ENCODE peak calls at places on chromosomes 2 and 18, in four cellular contexts. One of them, this sample, is unnamed. For H3K36me3, the result is how much of the 10 kb centered on the place peaks cover.

GRCh38 chr2:16250886-16251285 is 310.5 kb downstream of the MYCN start:
- DNase-seq in tibial nerve: no peak
- DNase-seq in H7: no peak
- DNase-seq in astrocyte: no peak
- DNase-seq in this sample: no peak

GRCh38 chr18:48922801-48923730 is 27.7 kb downstream of the SMAD7 start:
- DNase-seq in tibial nerve: peak
- DNase-seq in H7: peak
- DNase-seq in astrocyte: peak
- DNase-seq in this sample: peak

GRCh38 chr2:165015052-165015642 is 59.8 kb upstream of the SLC38A11 start:
- DNase-seq in tibial nerve: peak
- DNase-seq in H7: peak
- DNase-seq in astrocyte: peak
- DNase-seq in this sample: no peak

GRCh38 chr2:53593891-53594585 is 173.6 kb upstream of the CHAC2 start:
- DNase-seq in tibial nerve: no peak
- DNase-seq in H7: no peak
- DNase-seq in astrocyte: peak
- DNase-seq in this sample: peak

GRCh38 chr2:40497251-40497859 is 45.5 kb upstream of the SLC8A1 start:
- DNase-seq in tibial nerve: no peak
- DNase-seq in H7: no peak
- DNase-seq in astrocyte: no peak
- DNase-seq in this sample: no peak

GRCh38 chr2:190640124-190640523 is 8.8 kb upstream of the NAB1 start:
- DNase-seq in tibial nerve: no peak
- DNase-seq in H7: no peak
- DNase-seq in astrocyte: no peak
- DNase-seq in this sample: no peak

GRCh38 chr2:106781196-106781595 is 104.8 kb downstream of the ST6GAL2 start:
- DNase-seq in tibial nerve: no peak
- DNase-seq in H7: no peak
- DNase-seq in astrocyte: no peak
- DNase-seq in this sample: no peak

GRCh38 chr18:28176674-28176932 is 327 bp downstream of the CDH2 start:
- DNase-seq in tibial nerve: no peak
- DNase-seq in H7: no peak
- DNase-seq in astrocyte: no peak
- DNase-seq in this sample: no peak

GRCh38 chr2:195456765-195457164 is 200.3 kb upstream of the SLC39A10 start:
- DNase-seq in tibial nerve: no peak
- DNase-seq in H7: no peak
- DNase-seq in astrocyte: no peak
- DNase-seq in this sample: no peak

GRCh38 chr18:31497711-31498449 is at the start of gene DSG2:
- DNase-seq in tibial nerve: no peak
- DNase-seq in H7: peak
- DNase-seq in astrocyte: peak
- DNase-seq in this sample: no peak

GRCh38 chr2:241658296-241658695 is 20.8 kb downstream of the ATG4B start:
- DNase-seq in tibial nerve: no peak
- DNase-seq in H7: no peak
- DNase-seq in astrocyte: no peak
- DNase-seq in this sample: no peak
- H3K36me3 ChIP-seq in tibial nerve: half or more
- H3K36me3 ChIP-seq in H7: under half
- H3K36me3 ChIP-seq in astrocyte: under half
- H3K36me3 ChIP-seq in this sample: under half

DNA sequence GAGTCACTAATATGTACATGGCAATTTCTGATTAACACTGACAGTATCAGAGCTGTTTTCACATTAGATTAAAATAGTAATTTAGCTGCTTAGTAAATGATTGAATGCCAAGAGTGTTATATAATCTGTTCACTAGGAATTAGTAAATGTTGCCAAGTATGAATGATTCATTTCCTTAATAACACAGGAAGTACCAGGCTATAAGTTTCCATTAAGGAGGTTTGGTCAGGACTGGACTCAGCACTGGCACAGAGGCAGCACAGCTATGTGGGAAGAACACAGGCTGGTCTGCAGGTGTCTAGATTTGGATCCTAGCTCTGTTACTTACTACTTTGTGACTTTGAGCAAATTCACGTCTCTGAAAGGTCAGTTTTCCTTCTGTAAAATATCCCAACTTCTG is 97.2 kb downstream of the TDRD15 start:
- DNase-seq in tibial nerve: no peak
- DNase-seq in H7: no peak
- DNase-seq in astrocyte: no peak
- DNase-seq in this sample: peak
- H3K4me3 ChIP-seq in tibial nerve: no peak
- H3K4me3 ChIP-seq in H7: no peak
- H3K4me3 ChIP-seq in astrocyte: no peak
- H3K4me3 ChIP-seq in this sample: no peak

GRCh38 chr2:201275069-201275468 is 14.7 kb downstream of the CASP8 start:
- DNase-seq in tibial nerve: no peak
- DNase-seq in H7: no peak
- DNase-seq in astrocyte: no peak
- DNase-seq in this sample: no peak

GRCh38 chr2:201273330-201273983 is 13.1 kb downstream of the CASP8 start:
- DNase-seq in tibial nerve: no peak
- DNase-seq in H7: no peak
- DNase-seq in astrocyte: no peak
- DNase-seq in this sample: no peak

GRCh38 chr2:201270293-201271001 is 10.1 kb downstream of the CASP8 start:
- DNase-seq in tibial nerve: no peak
- DNase-seq in H7: no peak
- DNase-seq in astrocyte: no peak
- DNase-seq in this sample: no peak

GRCh38 chr2:201269764-201270163 is 9.4 kb downstream of the CASP8 start:
- DNase-seq in tibial nerve: no peak
- DNase-seq in H7: no peak
- DNase-seq in astrocyte: no peak
- DNase-seq in this sample: no peak

GRCh38 chr2:201271917-201272316 is 11.6 kb downstream of the CASP8 start:
- DNase-seq in tibial nerve: no peak
- DNase-seq in H7: no peak
- DNase-seq in astrocyte: no peak
- DNase-seq in this sample: no peak
- H3K36me3 ChIP-seq in tibial nerve: half or more
- H3K36me3 ChIP-seq in H7: under half
- H3K36me3 ChIP-seq in astrocyte: under half
- H3K36me3 ChIP-seq in this sample: under half

GRCh38 chr2:159903404-159904126 is 105.6 kb upstream of the CD302 start:
- DNase-seq in tibial nerve: no peak
- DNase-seq in H7: no peak
- DNase-seq in astrocyte: no peak
- DNase-seq in this sample: no peak

GRCh38 chr2:159904565-159905281 is 106.7 kb upstream of the CD302 start:
- DNase-seq in tibial nerve: peak
- DNase-seq in H7: peak
- DNase-seq in astrocyte: no peak
- DNase-seq in this sample: no peak

GRCh38 chr2:159902722-159903121 is 104.7 kb upstream of the CD302 start:
- DNase-seq in tibial nerve: no peak
- DNase-seq in H7: no peak
- DNase-seq in astrocyte: no peak
- DNase-seq in this sample: no peak

GRCh38 chr2:159905901-159906300 is 107.9 kb upstream of the CD302 start:
- DNase-seq in tibial nerve: no peak
- DNase-seq in H7: no peak
- DNase-seq in astrocyte: no peak
- DNase-seq in this sample: no peak

GRCh38 chr2:159904127-159904564 is 106.1 kb upstream of the CD302 start:
- DNase-seq in tibial nerve: no peak
- DNase-seq in H7: no peak
- DNase-seq in astrocyte: no peak
- DNase-seq in this sample: no peak
- H3K4me3 ChIP-seq in tibial nerve: peak
- H3K4me3 ChIP-seq in H7: peak
- H3K4me3 ChIP-seq in astrocyte: peak
- H3K4me3 ChIP-seq in this sample: peak

DNA sequence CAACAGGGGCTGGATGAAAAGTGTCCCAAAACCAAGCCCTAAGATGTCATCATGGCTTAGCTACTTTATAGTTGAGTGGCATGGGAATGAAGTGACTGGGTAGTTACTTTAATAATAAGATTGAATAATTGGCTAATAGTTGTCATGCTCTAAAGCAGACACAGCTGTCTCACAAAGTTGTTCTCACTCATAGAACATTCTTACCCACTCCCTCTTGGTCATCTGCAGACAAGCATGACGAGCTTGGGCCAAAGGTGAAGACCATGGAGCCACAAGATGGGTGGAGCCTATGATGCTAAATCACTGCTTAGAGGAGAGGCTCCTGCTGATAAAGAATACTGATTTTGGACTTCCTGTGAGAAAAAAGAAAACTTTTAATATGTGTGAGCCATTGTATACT is 62.4 kb upstream of the MMADHC start:
- DNase-seq in tibial nerve: no peak
- DNase-seq in H7: no peak
- DNase-seq in astrocyte: peak
- DNase-seq in this sample: peak
- H3K36me3 ChIP-seq in tibial nerve: under half
- H3K36me3 ChIP-seq in H7: under half
- H3K36me3 ChIP-seq in astrocyte: under half
- H3K36me3 ChIP-seq in this sample: under half

DNA sequence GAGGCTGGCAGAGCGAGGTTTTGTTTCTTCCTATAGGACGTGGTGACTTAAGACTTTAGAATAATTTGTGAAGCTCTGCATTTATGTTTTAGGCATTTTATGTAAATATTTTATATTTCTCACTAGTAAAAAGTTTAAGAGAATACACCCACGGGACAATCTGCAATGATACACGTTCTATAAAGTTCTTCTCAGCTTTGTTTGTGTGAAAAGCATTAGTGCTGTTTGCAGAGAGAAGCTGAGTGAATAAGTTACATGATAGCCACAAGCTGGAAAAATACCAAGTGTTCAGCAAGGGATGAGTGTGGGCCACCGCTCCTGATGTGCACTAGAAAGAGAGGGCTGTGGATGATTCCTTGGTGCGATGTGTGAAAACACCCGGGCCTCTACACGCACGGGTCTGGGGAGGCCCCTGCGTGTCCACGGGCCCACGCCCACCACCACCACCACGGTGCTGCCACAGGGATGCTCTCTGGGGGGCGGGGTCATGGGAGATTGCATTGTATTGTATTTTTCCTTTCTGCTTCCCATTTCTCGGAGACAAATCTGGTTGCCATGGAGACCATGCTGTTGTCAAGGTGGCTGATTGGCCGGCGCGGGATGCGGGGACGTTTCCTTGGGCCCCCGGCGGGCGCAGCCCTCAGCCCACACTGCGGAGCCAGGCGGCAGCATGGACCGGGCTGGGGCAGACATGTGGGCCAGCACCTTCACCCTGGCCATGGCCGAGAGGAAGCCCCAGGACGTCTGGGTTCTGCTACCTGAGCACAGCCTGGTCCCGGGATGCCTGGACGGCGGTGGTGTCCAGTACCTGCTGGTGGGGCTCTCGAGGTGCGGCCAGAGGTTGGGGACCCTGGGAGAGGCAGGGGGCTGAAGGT is at the start of gene RTP5:
- DNase-seq in tibial nerve: no peak
- DNase-seq in H7: peak
- DNase-seq in astrocyte: no peak
- DNase-seq in this sample: no peak
- H3K4me3 ChIP-seq in tibial nerve: no peak
- H3K4me3 ChIP-seq in H7: no peak
- H3K4me3 ChIP-seq in astrocyte: no peak
- H3K4me3 ChIP-seq in this sample: no peak

This sample was measured in kidney epithelial cell.